ENCODE peak calls at places on chromosomes 1 and 21, in six cellular contexts. A is PC-3, I is mammary epithelial cell, M is fibroblast of lung, O is HCT116, S is HepG2. F is an unnamed sample. For H4K20me1 and H3K4me1, the result is how much of the 10 kb centered on the place peaks cover.

GRCh38 chr1:68331117-68331865 is 99.0 kb upstream of the WLS start:
- DNase-seq in A (peak), S (no peak), M (peak), I (peak), O (peak), F (peak)

GRCh38 chr1:44576456-44577150 is 97.7 kb downstream of the TMEM53 start:
- DNase-seq in O (no peak), S (no peak), M (no peak), A (no peak), I (no peak), F (no peak)

GRCh38 chr1:203268901-203269653 is 36.2 kb upstream of the BTG2 start:
- DNase-seq in O (peak), M (peak), S (peak), I (peak), A (peak), F (no peak)

GRCh38 chr1:88302843-88303486 is 381.1 kb upstream of the PKN2 start:
- DNase-seq in S (peak), A (peak), O (no peak), I (no peak), M (peak), F (no peak)

GRCh38 chr21:31974454-31974985 is 101.7 kb downstream of the HUNK start:
- DNase-seq in S (no peak), A (no peak), M (no peak), I (no peak), O (no peak), F (no peak)

GRCh38 chr1:233951804-233952203 is 47.3 kb downstream of the SLC35F3 start:
- DNase-seq in I (no peak), A (no peak), M (no peak), O (no peak), S (no peak), F (no peak)

GRCh38 chr1:13751985-13752384 is 52.0 kb downstream of the PRDM2 start:
- DNase-seq in M (no peak), A (no peak), I (no peak), O (no peak), S (peak), F (no peak)

GRCh38 chr1:235127203-235127602 is 1.4 kb downstream of the TOMM20 start:
- DNase-seq in I (peak), A (no peak), M (no peak), O (no peak), S (no peak), F (no peak)

GRCh38 chr1:107626075-107626796 is 338.7 kb downstream of the VAV3 start:
- DNase-seq in O (no peak), A (no peak), S (no peak), M (peak), I (no peak), F (no peak)

GRCh38 chr1:12600880-12601633 is 17.0 kb downstream of the DHRS3 start:
- DNase-seq in O (no peak), S (peak), A (peak), M (no peak), I (no peak), F (no peak)

GRCh38 chr1:34500451-34500850 is 254.4 kb upstream of the GJB5 start:
- DNase-seq in I (no peak), A (peak), M (peak), O (no peak), S (no peak), F (no peak)

GRCh38 chr1:31372961-31373896 is at the start of gene FABP3:
- DNase-seq in S (peak), I (no peak), M (peak), O (no peak), A (peak), F (no peak)

GRCh38 chr1:182869241-182869666 is 30.1 kb downstream of the DHX9 start:
- DNase-seq in M (no peak), I (no peak), S (no peak), A (no peak), O (no peak), F (no peak)

GRCh38 chr1:84611796-84612195 is 37.6 kb upstream of the CTBS start:
- DNase-seq in S (no peak), A (no peak), O (no peak), M (peak), I (peak), F (no peak)

GRCh38 chr21:44965251-44966022 is 25.6 kb downstream of the SLX9 start:
- DNase-seq in S (no peak), M (peak), O (no peak), A (no peak), I (no peak), F (no peak)

GRCh38 chr21:45013271-45013841 is 61.0 kb upstream of the ADARB1 start:
- DNase-seq in I (no peak), A (no peak), S (peak), O (no peak), M (no peak), F (no peak)

GRCh38 chr1:20486457-20487235 is 636 bp upstream of the CAMK2N1 start:
- DNase-seq in A (peak), S (peak), O (no peak), M (peak), I (peak), F (no peak)

GRCh38 chr21:41425954-41426655 is at the start of gene MX1:
- DNase-seq in S (peak), M (peak), I (peak), A (peak), O (no peak), F (peak)

GRCh38 chr21:32015740-32016139 is 142.9 kb downstream of the HUNK start:
- DNase-seq in M (no peak), S (no peak), A (no peak), I (no peak), O (no peak), F (no peak)

GRCh38 chr1:46525253-46525983 is 26.0 kb downstream of the KNCN start:
- DNase-seq in M (no peak), I (no peak), O (no peak), A (no peak), S (no peak), F (no peak)

GRCh38 chr1:172826096-172826741 is 167.3 kb downstream of the FASLG start:
- DNase-seq in A (peak), I (peak), O (peak), S (peak), M (peak), F (no peak)

GRCh38 chr1:84997667-84998600 is 1.0 kb upstream of the MCOLN2 start:
- DNase-seq in S (no peak), O (no peak), M (peak), A (peak), I (peak), F (no peak)

GRCh38 chr1:150322310-150322709 is 977 bp downstream of the PRPF3 start:
- DNase-seq in I (peak), A (no peak), S (peak), M (no peak), O (no peak), F (no peak)

GRCh38 chr1:169113613-169114119 is 7.2 kb downstream of the ATP1B1 start:
- DNase-seq in O (peak), I (peak), S (peak), A (peak), M (peak), F (peak)

GRCh38 chr1:203126151-203126865 is 1.2 kb upstream of the ADORA1 start:
- DNase-seq in I (no peak), A (peak), S (no peak), O (no peak), M (peak), F (no peak)

GRCh38 chr1:59151387-59151761 is 145.5 kb upstream of the FGGY start:
- DNase-seq in A (no peak), I (peak), O (no peak), M (no peak), S (no peak), F (no peak)

GRCh38 chr1:86713477-86713876 is 9.1 kb downstream of the SH3GLB1 start:
- DNase-seq in I (no peak), O (no peak), S (no peak), M (no peak), A (no peak), F (no peak)

GRCh38 chr1:66300280-66300973 is 233.5 kb upstream of the SGIP1 start:
- DNase-seq in A (no peak), M (no peak), S (no peak), I (no peak), O (no peak), F (no peak)

GRCh38 chr1:31857863-31858262 is 42.0 kb upstream of the SPOCD1 start:
- DNase-seq in O (no peak), S (no peak), I (no peak), M (no peak), A (no peak), F (no peak)

GRCh38 chr1:17248781-17249180 is at the start of gene PADI3:
- DNase-seq in M (no peak), S (no peak), I (no peak), A (no peak), O (no peak), F (no peak)

GRCh38 chr1:173360478-173361063 is 116.6 kb upstream of the PRDX6 start:
- DNase-seq in A (no peak), O (no peak), I (no peak), M (no peak), S (peak), F (no peak)

GRCh38 chr1:203099760-203100159 is 13.9 kb upstream of the MYOG start:
- DNase-seq in I (no peak), O (no peak), S (no peak), M (no peak), A (no peak), F (no peak)

GRCh38 chr1:235156745-235157144 is 4.3 kb downstream of the RBM34 start:
- DNase-seq in A (no peak), O (no peak), I (no peak), M (no peak), S (no peak), F (no peak)

GRCh38 chr21:29638761-29639327 is 301.0 kb downstream of the GRIK1 start:
- DNase-seq in I (no peak), S (no peak), M (no peak), A (no peak), O (no peak), F (no peak)

GRCh38 chr1:91335607-91336006 is 69.0 kb downstream of the HFM1 start:
- DNase-seq in M (peak), S (no peak), O (no peak), I (no peak), A (no peak), F (no peak)

GRCh38 chr21:25963186-25963585 is 207.4 kb downstream of the APP start:
- DNase-seq in M (peak), A (peak), S (no peak), O (peak), I (peak), F (peak)

GRCh38 chr1:163163861-163164582 is 38.7 kb downstream of the RGS5 start:
- DNase-seq in S (no peak), M (peak), O (no peak), A (peak), I (peak), F (no peak)

GRCh38 chr1:33094971-33095604 is 14.1 kb downstream of the AZIN2 start:
- DNase-seq in O (peak), M (peak), S (peak), A (peak), I (peak), F (no peak)

GRCh38 chr1:243255791-243256512 is at the start of gene SDCCAG8:
- DNase-seq in M (peak), S (peak), O (peak), A (peak), I (peak), F (peak)
- H4K20me1 ChIP-seq in M (under half), S (under half), O (under half), A (under half), I (under half), F (under half)

DNA sequence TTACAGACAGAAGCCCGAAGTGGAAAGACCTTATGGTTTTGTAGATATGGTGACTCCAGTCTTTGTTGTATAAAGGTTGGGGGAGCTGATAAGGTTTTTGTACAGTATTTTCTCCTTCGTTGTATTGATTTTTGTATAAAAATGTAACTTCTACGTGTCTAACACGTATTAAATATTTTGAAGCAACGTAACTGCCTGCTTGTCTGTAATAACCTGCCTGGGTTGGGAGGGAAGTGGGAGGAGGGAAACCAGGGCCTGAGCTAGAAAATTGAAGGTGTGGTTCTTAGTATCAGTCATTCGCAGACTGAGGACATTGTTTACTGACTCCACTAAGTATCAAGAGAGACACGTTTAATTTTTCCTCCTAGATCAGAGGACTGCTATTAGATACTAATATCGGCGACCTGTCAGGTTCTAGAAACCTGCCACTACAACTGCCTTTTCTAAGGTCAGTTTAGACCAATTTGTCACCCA is 2.2 kb downstream of the IER5 start:
- DNase-seq in M (peak), O (no peak), A (peak), S (no peak), I (peak), F (no peak)
- H3K9ac ChIP-seq in M (peak), O (peak), A (peak), S (peak), I (peak), F (peak)

GRCh38 chr1:2641381-2642130 is 8.7 kb upstream of the MMEL1 start:
- DNase-seq in I (no peak), S (no peak), M (no peak), O (no peak), A (no peak), F (no peak)
- H3K4me1 ChIP-seq in I (under half), S (under half), M (under half), O (under half), A (under half), F (under half)

GRCh38 chr1:27473755-27474154 is 16.2 kb downstream of the WASF2 start:
- DNase-seq in I (no peak), A (no peak), O (no peak), M (peak), S (no peak), F (no peak)

GRCh38 chr1:27471476-27471875 is 18.5 kb downstream of the WASF2 start:
- DNase-seq in A (no peak), I (no peak), M (no peak), O (no peak), S (no peak), F (no peak)

GRCh38 chr1:27464926-27465325 is 25.0 kb downstream of the WASF2 start:
- DNase-seq in S (no peak), A (no peak), O (no peak), I (no peak), M (no peak), F (no peak)

DNA sequence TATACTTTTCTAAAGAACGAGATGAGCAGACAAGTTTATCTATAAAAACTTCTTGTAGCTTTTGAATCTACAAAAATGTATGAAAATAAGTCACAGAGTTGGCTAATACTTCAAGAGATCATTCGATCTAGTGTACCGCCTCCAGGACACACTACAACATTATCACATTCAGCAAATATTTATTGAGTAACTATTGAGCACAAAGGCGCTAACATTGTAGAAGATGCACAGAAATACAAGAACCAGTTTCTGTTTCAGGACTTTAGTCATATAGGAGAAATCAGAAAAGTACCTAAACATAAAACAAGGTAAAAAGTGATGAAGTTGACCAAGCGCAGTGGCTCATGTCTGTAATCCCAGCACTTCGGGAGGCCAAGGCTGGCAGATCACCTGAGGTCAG is 20.6 kb downstream of the WASF2 start:
- DNase-seq in O (no peak), I (no peak), A (no peak), S (peak), M (no peak), F (no peak)
- H4K20me1 ChIP-seq in O (under half), I (under half), A (under half), S (under half), M (under half), F (under half)

DNA sequence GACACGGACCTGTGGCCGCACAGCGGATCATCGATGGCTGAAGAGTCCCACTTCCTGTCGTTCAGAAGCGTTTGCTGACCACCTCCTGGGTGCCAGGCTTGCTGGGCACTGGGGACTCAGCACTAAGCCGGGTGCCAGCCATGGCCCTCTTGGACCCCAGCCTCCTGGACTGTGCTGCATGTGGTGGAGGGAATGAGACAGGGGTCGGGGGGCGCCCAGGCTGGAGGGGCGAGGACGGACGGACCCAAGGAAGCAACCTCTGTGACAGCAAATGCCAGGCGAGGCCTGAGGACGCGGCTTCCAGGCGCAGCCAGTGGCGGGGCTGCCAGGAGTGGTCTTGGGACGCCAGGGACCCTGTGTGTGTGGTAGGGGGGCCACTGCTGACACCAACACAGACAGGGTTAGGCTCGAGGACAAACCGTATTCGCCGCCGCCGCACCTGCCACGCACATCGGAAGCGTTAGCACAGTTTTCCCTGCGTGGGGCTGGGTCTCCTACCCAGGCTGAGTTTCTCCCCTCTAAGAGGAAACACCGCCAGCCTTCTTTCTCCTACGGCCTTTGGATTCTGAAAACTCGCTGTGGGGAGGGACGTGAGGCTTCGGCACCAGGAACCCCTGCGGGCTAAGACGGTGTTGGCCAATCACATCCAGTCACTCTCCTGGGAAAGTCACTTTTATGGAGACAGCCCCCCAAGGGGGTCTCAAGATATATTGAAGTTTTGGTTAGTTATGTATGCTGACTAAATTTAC is 3.1 kb upstream of the MXRA8 start:
- DNase-seq in A (no peak), I (no peak), S (no peak), M (no peak), O (no peak), F (no peak)
- H3K9ac ChIP-seq in A (no peak), I (no peak), S (peak), M (peak), O (peak), F (no peak)